ENCODE peak calls at places on chromosomes 1 and 21, in five cellular contexts. S is CD4-positive, alpha-beta T cell; F is GM20000; I is fibroblast of lung; E is OCI-LY7. H is an unnamed sample.

GRCh38 chr21:46146856-46147255 is 8.5 kb downstream of the FTCD start:
- DNase-seq in S (no peak), E (no peak), F (no peak), I (no peak), H (no peak)

GRCh38 chr1:117669572-117669971 is 63.7 kb downstream of the TENT5C start:
- DNase-seq in I (no peak), S (no peak), E (no peak), F (no peak), H (no peak)

GRCh38 chr1:228282329-228283042 is 74.6 kb downstream of the OBSCN start:
- DNase-seq in I (peak), F (no peak), E (no peak), S (no peak), H (no peak)

GRCh38 chr1:170623171-170623570 is 40.8 kb upstream of the PRRX1 start:
- DNase-seq in F (no peak), S (no peak), I (peak), E (no peak), H (no peak)

GRCh38 chr21:17925000-17925610 is 105.9 kb upstream of the C21orf91 start:
- DNase-seq in E (peak), S (no peak), I (peak), F (peak), H (no peak)

GRCh38 chr1:156860639-156861423 is at the start of gene NTRK1:
- DNase-seq in E (peak), I (peak), F (peak), S (peak), H (peak)

GRCh38 chr1:1308756-1309524 is 543 bp downstream of the PUSL1 start:
- DNase-seq in E (peak), I (no peak), F (peak), S (no peak), H (no peak)

GRCh38 chr1:220888665-220888986 is 9.4 kb downstream of the HLX start:
- DNase-seq in I (no peak), E (no peak), F (no peak), S (no peak), H (no peak)

GRCh38 chr1:43373034-43373940 is 5.5 kb upstream of the ELOVL1 start:
- DNase-seq in I (peak), E (no peak), S (no peak), F (no peak), H (no peak)

GRCh38 chr1:55211909-55212308 is 3.3 kb downstream of the USP24 start:
- DNase-seq in I (no peak), F (peak), S (no peak), E (peak), H (no peak)

GRCh38 chr21:16644690-16645089 is 868.2 kb upstream of the CXADR start:
- DNase-seq in I (peak), F (no peak), E (no peak), S (no peak), H (no peak)

GRCh38 chr21:42652527-42653491 is 612 bp upstream of the PDE9A start:
- DNase-seq in E (no peak), F (peak), S (no peak), I (peak), H (no peak)

GRCh38 chr1:38326135-38326534 is 279.5 kb upstream of the POU3F1 start:
- DNase-seq in S (no peak), E (no peak), I (no peak), F (no peak), H (no peak)

GRCh38 chr1:109881906-109882287 is 28.8 kb upstream of the CSF1 start:
- DNase-seq in I (no peak), S (no peak), F (no peak), E (no peak), H (no peak)

GRCh38 chr1:109884242-109884891 is 26.3 kb upstream of the CSF1 start:
- DNase-seq in F (no peak), E (no peak), S (no peak), I (no peak), H (no peak)

GRCh38 chr1:109880961-109881894 is 29.4 kb upstream of the CSF1 start:
- DNase-seq in I (no peak), S (no peak), F (no peak), E (no peak), H (no peak)

GRCh38 chr1:109882288-109883245 is 28.1 kb upstream of the CSF1 start:
- DNase-seq in I (no peak), F (no peak), S (no peak), E (no peak), H (no peak)

GRCh38 chr1:109883248-109883955 is 27.2 kb upstream of the CSF1 start:
- DNase-seq in F (no peak), I (no peak), E (no peak), S (no peak), H (no peak)
- TF ChIP-seq CTCF in F (no peak), I (no peak), E (no peak), S (no peak), H (no peak)

DNA sequence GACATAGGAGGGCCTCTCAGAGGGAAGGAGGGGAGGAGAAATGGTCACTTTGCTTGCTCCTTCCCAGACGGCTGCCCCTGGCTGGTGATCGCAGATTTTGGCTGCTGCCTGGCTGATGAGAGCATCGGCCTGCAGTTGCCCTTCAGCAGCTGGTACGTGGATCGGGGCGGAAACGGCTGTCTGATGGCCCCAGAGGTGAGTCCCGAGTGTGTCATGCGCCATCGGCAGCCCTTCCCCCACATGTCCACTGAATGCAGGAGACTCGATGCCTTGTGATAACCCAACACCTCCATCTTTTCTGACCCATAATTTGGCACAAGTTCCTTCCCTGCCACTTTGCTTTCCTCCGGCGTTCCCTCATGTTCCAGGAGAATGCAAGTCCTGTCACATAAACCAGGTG is 12.7 kb downstream of the DDOST start:
- DNase-seq in S (no peak), I (no peak), E (no peak), F (no peak), H (no peak)
- TF ChIP-seq CTCF in S (no peak), I (no peak), E (no peak), F (no peak), H (no peak)

GRCh38 chr1:203673550-203674411 is 47.1 kb downstream of the ATP2B4 start:
- DNase-seq in S (peak), E (peak), I (peak), F (peak), H (peak)
- TF ChIP-seq CTCF in S (peak), E (peak), I (no peak), F (no peak), H (peak)

DNA sequence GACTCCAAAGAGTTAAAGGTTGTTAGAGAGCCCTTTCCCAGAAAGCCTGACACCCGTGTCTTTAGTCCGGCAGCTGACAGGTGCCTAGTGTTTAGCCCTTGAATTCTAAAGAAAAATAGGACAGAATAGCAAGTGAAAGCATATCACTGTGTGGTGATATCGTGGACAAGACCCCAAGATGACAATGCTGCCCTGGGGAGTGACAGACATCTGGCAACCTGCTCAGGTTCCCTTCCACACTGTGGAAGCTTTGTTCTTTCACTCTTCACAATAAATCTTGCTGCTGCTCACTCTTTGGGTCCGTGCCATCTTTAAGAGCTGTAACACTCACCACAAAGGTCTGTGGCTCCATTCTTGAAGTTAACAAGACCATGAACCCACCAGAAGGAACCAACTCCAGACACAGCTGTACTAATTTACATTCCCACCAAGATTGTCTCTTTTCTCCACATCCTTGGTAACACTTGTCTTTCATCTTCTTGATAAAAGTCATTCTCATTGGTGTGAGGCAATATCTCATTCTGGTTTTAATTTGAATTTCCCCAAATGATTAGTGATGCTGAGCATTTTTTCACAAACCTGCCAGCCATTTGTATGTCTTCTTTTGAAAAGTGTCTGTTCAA is 107.6 kb upstream of the SGIP1 start:
- DNase-seq in E (no peak), I (peak), S (no peak), F (no peak), H (no peak)
- TF ChIP-seq CTCF in E (no peak), I (no peak), S (no peak), F (no peak), H (no peak)

DNA sequence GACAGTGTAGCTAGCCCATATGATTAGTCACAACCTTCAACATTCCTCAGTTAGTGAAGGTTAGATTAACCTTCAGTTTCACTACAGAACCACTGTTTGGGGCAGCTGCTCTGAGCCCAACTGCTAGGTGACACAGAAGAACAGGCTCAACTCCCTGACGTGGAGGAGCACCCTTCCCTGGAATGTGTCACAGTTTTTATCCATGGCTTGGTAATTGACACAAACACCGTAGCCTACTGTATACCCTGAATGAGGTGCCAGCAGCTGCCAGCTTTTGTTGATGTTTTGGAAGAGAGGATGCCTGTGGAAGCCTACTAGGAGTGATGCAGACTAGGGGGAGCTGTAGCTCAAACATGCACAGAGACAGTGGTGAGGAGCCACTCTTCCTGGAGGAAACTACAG is 56.6 kb upstream of the CR2 start:
- DNase-seq in S (no peak), I (peak), F (no peak), E (no peak), H (no peak)
- TF ChIP-seq CTCF in S (no peak), I (no peak), F (peak), E (peak), H (no peak)

GRCh38 chr1:178548108-178548507 is 35.2 kb downstream of the TEX35 start:
- DNase-seq in S (no peak), F (no peak), E (no peak), I (no peak), H (no peak)
- TF ChIP-seq CTCF in S (no peak), F (no peak), E (peak), I (no peak), H (no peak)

DNA sequence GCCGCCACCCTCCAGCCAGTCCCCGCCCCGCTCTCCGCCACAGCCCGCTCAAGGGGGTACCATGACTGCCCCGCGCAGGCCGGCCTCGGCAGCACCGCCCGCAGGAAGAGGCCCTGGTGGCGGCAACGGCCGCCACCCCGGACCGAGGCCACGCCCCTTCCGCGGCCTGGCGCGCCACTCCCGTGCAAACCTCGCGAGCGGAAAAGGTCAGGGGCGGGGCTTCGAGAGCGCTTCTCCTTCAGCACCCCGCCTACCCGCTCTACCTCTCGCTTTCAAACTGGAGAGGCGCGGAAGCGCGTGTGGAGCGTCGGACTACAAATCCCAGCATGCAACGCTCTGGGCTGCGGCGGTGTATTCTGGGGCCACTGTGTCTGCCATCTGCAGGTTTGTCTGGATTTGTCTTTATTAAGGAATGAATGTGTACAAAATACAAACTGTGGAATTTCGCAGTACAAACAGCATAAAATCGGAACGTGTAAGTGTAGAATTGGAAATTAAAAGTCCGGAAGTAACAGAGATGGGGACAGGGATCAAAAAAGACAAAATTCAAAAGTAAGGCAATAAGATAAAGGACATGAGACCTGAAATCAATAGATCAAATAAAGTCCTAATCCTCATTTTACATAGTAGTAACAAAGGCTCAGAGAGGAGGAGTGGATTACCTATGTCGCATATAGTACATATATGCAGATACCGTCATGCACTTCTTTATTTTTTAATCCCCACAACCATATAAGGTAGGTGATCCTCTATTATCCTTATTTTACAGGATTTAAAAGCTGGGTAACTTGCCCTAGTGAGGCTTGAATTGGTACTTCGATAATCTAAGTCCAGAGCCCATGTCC is 464 bp upstream of the ADSS2 start:
- DNase-seq in E (peak), F (peak), I (peak), S (peak), H (peak)
- TF ChIP-seq CTCF in E (peak), F (peak), I (peak), S (peak), H (peak)

DNA sequence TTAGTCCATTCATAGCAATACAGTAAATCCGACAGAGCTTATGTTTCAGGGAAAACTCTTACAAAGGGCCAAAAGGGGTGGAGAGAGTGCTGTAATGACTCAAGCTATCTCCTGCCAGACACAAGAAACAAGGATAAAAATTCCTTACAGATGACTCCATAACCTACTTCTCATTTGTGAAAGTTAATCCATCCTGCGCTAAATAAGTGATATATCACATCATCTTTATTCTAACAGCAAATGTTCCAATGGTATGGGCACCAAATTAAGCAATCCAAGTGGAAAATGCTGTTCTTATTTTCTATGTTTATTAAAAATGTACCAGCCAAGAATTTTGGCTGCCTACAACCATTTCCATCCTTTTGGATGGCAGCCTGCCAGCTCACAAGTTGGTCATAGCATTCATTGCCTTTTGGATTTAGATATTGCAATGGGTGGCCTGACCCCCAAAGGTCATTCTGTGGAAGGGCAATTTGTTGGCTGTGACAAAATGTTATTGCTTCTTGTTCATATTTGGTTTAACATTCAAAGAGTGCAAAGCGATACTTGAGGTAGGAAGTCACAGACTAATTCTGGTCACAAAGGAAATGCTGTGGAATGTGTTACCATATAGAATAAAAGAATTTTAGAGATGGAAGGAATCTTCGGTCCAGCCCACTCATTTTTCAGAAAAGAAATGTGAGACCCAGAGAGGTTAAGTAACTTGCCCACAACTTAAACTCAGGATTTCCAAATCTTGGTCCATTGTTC is 2.8 kb upstream of the ENAH start:
- DNase-seq in S (no peak), F (no peak), I (peak), E (peak), H (no peak)
- TF ChIP-seq CTCF in S (no peak), F (no peak), I (no peak), E (peak), H (no peak)

GRCh38 chr1:198206292-198206691 is 49.5 kb downstream of the NEK7 start:
- DNase-seq in I (no peak), F (no peak), E (no peak), S (no peak), H (no peak)
- TF ChIP-seq CTCF in I (no peak), F (no peak), E (peak), S (no peak), H (no peak)

H was measured in natural killer cell.